ENCODE peak calls at places on chromosomes 7 and 10, in ten cellular contexts. N is Kasumi-1; E is GM04504; Z is WERI-Rb-1; J is activated CD8-positive, alpha-beta T cell treated with anti-CD3 and anti-CD28 coated beads for 36 hours; A is activated CD8-positive, alpha-beta memory T cell treated with anti-CD3 and anti-CD28 coated beads for 1 hour; I is EL; P is midbrain; L is GM23338; T is germinal center. R is an unnamed sample.

GRCh38 chr7:108455833-108456677 is at the start of gene NRCAM:
- DNase-seq in I (peak; percentile 26), T (peak; percentile 39), E (no peak), Z (peak; percentile 95), L (peak; percentile 97), P (peak; percentile 73), N (peak; percentile 25), A (no peak), J (peak; percentile 72), R (no peak)

GRCh38 chr7:158310924-158311713 is 276.5 kb downstream of the PTPRN2 start:
- DNase-seq in I (no peak), N (no peak), E (no peak), L (no peak), J (no peak), A (no peak), P (no peak), Z (no peak), T (no peak), R (no peak)

GRCh38 chr10:87804939-87805569 is 13.0 kb downstream of the ATAD1 start:
- DNase-seq in A (no peak), J (no peak), Z (no peak), I (no peak), L (no peak), N (no peak), P (no peak), E (no peak), T (no peak), R (no peak)

GRCh38 chr7:74083928-74084721 is 521 bp downstream of the LIMK1 start:
- DNase-seq in Z (peak; percentile 48), N (peak; percentile 24), L (peak; percentile 59), J (peak; percentile 57), T (no peak), I (peak; percentile 82), A (no peak), P (no peak), E (no peak), R (peak; percentile 82)

GRCh38 chr7:100367676-100368613 is 5.3 kb upstream of the PILRA start:
- DNase-seq in J (no peak), L (no peak), E (no peak), N (no peak), T (peak; percentile 68), Z (no peak), P (no peak), I (no peak), A (no peak), R (no peak)

GRCh38 chr7:16265863-16266458 is 155.4 kb downstream of the CRPPA start:
- DNase-seq in A (no peak), I (no peak), N (no peak), J (no peak), E (no peak), Z (no peak), L (no peak), T (no peak), P (no peak), R (no peak)

GRCh38 chr7:151888079-151888673 is 11.3 kb upstream of the PRKAG2 start:
- DNase-seq in Z (no peak), L (peak; percentile 49), E (no peak), T (no peak), J (no peak), A (no peak), N (no peak), I (no peak), P (no peak), R (no peak)

GRCh38 chr7:66642932-66643331 is 14.3 kb downstream of the KCTD7 start:
- DNase-seq in A (no peak), N (no peak), T (no peak), I (no peak), Z (no peak), P (no peak), E (no peak), J (no peak), L (no peak), R (no peak)

GRCh38 chr7:113622796-113623195 is 296.0 kb downstream of the PPP1R3A start:
- DNase-seq in Z (no peak), I (no peak), L (no peak), E (no peak), A (no peak), T (no peak), N (no peak), P (no peak), J (no peak), R (peak; percentile 1)

GRCh38 chr10:12394236-12395033 is 45.1 kb downstream of the CAMK1D start:
- DNase-seq in E (no peak), I (peak; percentile 23), T (no peak), A (no peak), Z (no peak), J (peak; percentile 18), P (no peak), N (no peak), L (no peak), R (no peak)

GRCh38 chr7:130951976-130952313 is 217.9 kb upstream of the KLF14 start:
- DNase-seq in J (no peak), A (no peak), T (no peak), N (no peak), I (no peak), P (no peak), L (peak; percentile 48), E (no peak), Z (no peak), R (no peak)

GRCh38 chr7:17234398-17235021 is 63.9 kb upstream of the AHR start:
- DNase-seq in N (peak; percentile 79), A (peak; percentile 27), I (peak; percentile 93), T (peak; percentile 42), E (peak; percentile 91), L (peak; percentile 2), P (peak; percentile 26), Z (no peak), J (peak; percentile 87), R (peak; percentile 98)

GRCh38 chr7:131076032-131076431 is 251.6 kb upstream of the MKLN1 start:
- DNase-seq in E (peak; percentile 29), L (no peak), P (no peak), A (no peak), N (no peak), J (no peak), Z (no peak), I (peak; percentile 82), T (no peak), R (peak; percentile 68)

R was measured in RPMI7951.